ENCODE peak calls at places on chromosomes 7 and 10, in four cellular contexts. One of them, this sample, is unnamed.

GRCh38 chr7:74514131-74514591 is 60.5 kb downstream of the GTF2IRD1 start:
- DNase-seq in stimulated activated CD8-positive, alpha-beta memory T cell treated with anti-CD3 and anti-CD28 coated beads, Interleukin-4, amount 100 ng/mL, for 48 hours: no peak
- DNase-seq in stimulated activated CD4-positive, alpha-beta T cell treated with anti-CD3 and anti-CD28 coated beads, Interleukin-12 subunit alpha, Interleukin-12 subunit beta, amount 100 ng/mL, for 4 hours: no peak
- DNase-seq in GM13977: no peak
- DNase-seq in this sample: no peak

GRCh38 chr10:17426263-17426600 is 28.2 kb downstream of the ST8SIA6 start:
- DNase-seq in stimulated activated CD8-positive, alpha-beta memory T cell treated with anti-CD3 and anti-CD28 coated beads, Interleukin-4, amount 100 ng/mL, for 48 hours: no peak
- DNase-seq in stimulated activated CD4-positive, alpha-beta T cell treated with anti-CD3 and anti-CD28 coated beads, Interleukin-12 subunit alpha, Interleukin-12 subunit beta, amount 100 ng/mL, for 4 hours: no peak
- DNase-seq in GM13977: no peak
- DNase-seq in this sample: no peak

GRCh38 chr10:29386347-29386999 is 97.6 kb downstream of the LYZL1 start:
- DNase-seq in stimulated activated CD8-positive, alpha-beta memory T cell treated with anti-CD3 and anti-CD28 coated beads, Interleukin-4, amount 100 ng/mL, for 48 hours: no peak
- DNase-seq in stimulated activated CD4-positive, alpha-beta T cell treated with anti-CD3 and anti-CD28 coated beads, Interleukin-12 subunit alpha, Interleukin-12 subunit beta, amount 100 ng/mL, for 4 hours: no peak
- DNase-seq in GM13977: peak
- DNase-seq in this sample: peak

GRCh38 chr7:157946398-157947060 is 609.7 kb downstream of the DNAJB6 start:
- DNase-seq in stimulated activated CD8-positive, alpha-beta memory T cell treated with anti-CD3 and anti-CD28 coated beads, Interleukin-4, amount 100 ng/mL, for 48 hours: no peak
- DNase-seq in stimulated activated CD4-positive, alpha-beta T cell treated with anti-CD3 and anti-CD28 coated beads, Interleukin-12 subunit alpha, Interleukin-12 subunit beta, amount 100 ng/mL, for 4 hours: no peak
- DNase-seq in GM13977: no peak
- DNase-seq in this sample: no peak

GRCh38 chr10:13816195-13816926 is 229.6 kb downstream of the PRPF18 start:
- DNase-seq in stimulated activated CD8-positive, alpha-beta memory T cell treated with anti-CD3 and anti-CD28 coated beads, Interleukin-4, amount 100 ng/mL, for 48 hours: no peak
- DNase-seq in stimulated activated CD4-positive, alpha-beta T cell treated with anti-CD3 and anti-CD28 coated beads, Interleukin-12 subunit alpha, Interleukin-12 subunit beta, amount 100 ng/mL, for 4 hours: no peak
- DNase-seq in GM13977: no peak
- DNase-seq in this sample: no peak

GRCh38 chr7:106057962-106058901 is 53.9 kb downstream of the SYPL1 start:
- DNase-seq in stimulated activated CD8-positive, alpha-beta memory T cell treated with anti-CD3 and anti-CD28 coated beads, Interleukin-4, amount 100 ng/mL, for 48 hours: no peak
- DNase-seq in stimulated activated CD4-positive, alpha-beta T cell treated with anti-CD3 and anti-CD28 coated beads, Interleukin-12 subunit alpha, Interleukin-12 subunit beta, amount 100 ng/mL, for 4 hours: no peak
- DNase-seq in GM13977: peak
- DNase-seq in this sample: peak

GRCh38 chr10:25952857-25953256 is 18.8 kb downstream of the MYO3A start:
- DNase-seq in stimulated activated CD8-positive, alpha-beta memory T cell treated with anti-CD3 and anti-CD28 coated beads, Interleukin-4, amount 100 ng/mL, for 48 hours: no peak
- DNase-seq in stimulated activated CD4-positive, alpha-beta T cell treated with anti-CD3 and anti-CD28 coated beads, Interleukin-12 subunit alpha, Interleukin-12 subunit beta, amount 100 ng/mL, for 4 hours: no peak
- DNase-seq in GM13977: no peak
- DNase-seq in this sample: no peak

GRCh38 chr10:55500931-55501559 is 700.0 kb upstream of the PCDH15 start:
- DNase-seq in stimulated activated CD8-positive, alpha-beta memory T cell treated with anti-CD3 and anti-CD28 coated beads, Interleukin-4, amount 100 ng/mL, for 48 hours: no peak
- DNase-seq in stimulated activated CD4-positive, alpha-beta T cell treated with anti-CD3 and anti-CD28 coated beads, Interleukin-12 subunit alpha, Interleukin-12 subunit beta, amount 100 ng/mL, for 4 hours: no peak
- DNase-seq in GM13977: peak
- DNase-seq in this sample: no peak

GRCh38 chr7:22821702-22822485 is 755 bp downstream of the TOMM7 start:
- DNase-seq in stimulated activated CD8-positive, alpha-beta memory T cell treated with anti-CD3 and anti-CD28 coated beads, Interleukin-4, amount 100 ng/mL, for 48 hours: peak
- DNase-seq in stimulated activated CD4-positive, alpha-beta T cell treated with anti-CD3 and anti-CD28 coated beads, Interleukin-12 subunit alpha, Interleukin-12 subunit beta, amount 100 ng/mL, for 4 hours: no peak
- DNase-seq in GM13977: no peak
- DNase-seq in this sample: peak

GRCh38 chr10:65751218-65751617 is 1174.6 kb upstream of the LRRTM3 start:
- DNase-seq in stimulated activated CD8-positive, alpha-beta memory T cell treated with anti-CD3 and anti-CD28 coated beads, Interleukin-4, amount 100 ng/mL, for 48 hours: no peak
- DNase-seq in stimulated activated CD4-positive, alpha-beta T cell treated with anti-CD3 and anti-CD28 coated beads, Interleukin-12 subunit alpha, Interleukin-12 subunit beta, amount 100 ng/mL, for 4 hours: no peak
- DNase-seq in GM13977: no peak
- DNase-seq in this sample: no peak

GRCh38 chr10:124392651-124393342 is 25.9 kb downstream of the OAT start:
- DNase-seq in stimulated activated CD8-positive, alpha-beta memory T cell treated with anti-CD3 and anti-CD28 coated beads, Interleukin-4, amount 100 ng/mL, for 48 hours: no peak
- DNase-seq in stimulated activated CD4-positive, alpha-beta T cell treated with anti-CD3 and anti-CD28 coated beads, Interleukin-12 subunit alpha, Interleukin-12 subunit beta, amount 100 ng/mL, for 4 hours: no peak
- DNase-seq in GM13977: no peak
- DNase-seq in this sample: no peak

GRCh38 chr7:26930201-26930600 is 65.8 kb upstream of the SKAP2 start:
- DNase-seq in stimulated activated CD8-positive, alpha-beta memory T cell treated with anti-CD3 and anti-CD28 coated beads, Interleukin-4, amount 100 ng/mL, for 48 hours: no peak
- DNase-seq in stimulated activated CD4-positive, alpha-beta T cell treated with anti-CD3 and anti-CD28 coated beads, Interleukin-12 subunit alpha, Interleukin-12 subunit beta, amount 100 ng/mL, for 4 hours: no peak
- DNase-seq in GM13977: no peak
- DNase-seq in this sample: no peak

GRCh38 chr7:5634107-5634950 is 147.1 kb downstream of the RNF216 start:
- DNase-seq in stimulated activated CD8-positive, alpha-beta memory T cell treated with anti-CD3 and anti-CD28 coated beads, Interleukin-4, amount 100 ng/mL, for 48 hours: no peak
- DNase-seq in stimulated activated CD4-positive, alpha-beta T cell treated with anti-CD3 and anti-CD28 coated beads, Interleukin-12 subunit alpha, Interleukin-12 subunit beta, amount 100 ng/mL, for 4 hours: no peak
- DNase-seq in GM13977: no peak
- DNase-seq in this sample: no peak

GRCh38 chr7:36127075-36127740 is 25.8 kb upstream of the EEPD1 start:
- DNase-seq in stimulated activated CD8-positive, alpha-beta memory T cell treated with anti-CD3 and anti-CD28 coated beads, Interleukin-4, amount 100 ng/mL, for 48 hours: no peak
- DNase-seq in stimulated activated CD4-positive, alpha-beta T cell treated with anti-CD3 and anti-CD28 coated beads, Interleukin-12 subunit alpha, Interleukin-12 subunit beta, amount 100 ng/mL, for 4 hours: no peak
- DNase-seq in GM13977: no peak
- DNase-seq in this sample: no peak

GRCh38 chr10:117792214-117792613 is 249.7 kb downstream of the EMX2 start:
- DNase-seq in stimulated activated CD8-positive, alpha-beta memory T cell treated with anti-CD3 and anti-CD28 coated beads, Interleukin-4, amount 100 ng/mL, for 48 hours: no peak
- DNase-seq in stimulated activated CD4-positive, alpha-beta T cell treated with anti-CD3 and anti-CD28 coated beads, Interleukin-12 subunit alpha, Interleukin-12 subunit beta, amount 100 ng/mL, for 4 hours: no peak
- DNase-seq in GM13977: no peak
- DNase-seq in this sample: no peak

GRCh38 chr10:83917519-83918506 is 221.5 kb upstream of the GHITM start:
- DNase-seq in stimulated activated CD8-positive, alpha-beta memory T cell treated with anti-CD3 and anti-CD28 coated beads, Interleukin-4, amount 100 ng/mL, for 48 hours: peak
- DNase-seq in stimulated activated CD4-positive, alpha-beta T cell treated with anti-CD3 and anti-CD28 coated beads, Interleukin-12 subunit alpha, Interleukin-12 subunit beta, amount 100 ng/mL, for 4 hours: no peak
- DNase-seq in GM13977: peak
- DNase-seq in this sample: peak

GRCh38 chr10:42428534-42428933 is 209.8 kb downstream of the ZNF33B start:
- DNase-seq in stimulated activated CD8-positive, alpha-beta memory T cell treated with anti-CD3 and anti-CD28 coated beads, Interleukin-4, amount 100 ng/mL, for 48 hours: no peak
- DNase-seq in stimulated activated CD4-positive, alpha-beta T cell treated with anti-CD3 and anti-CD28 coated beads, Interleukin-12 subunit alpha, Interleukin-12 subunit beta, amount 100 ng/mL, for 4 hours: no peak
- DNase-seq in GM13977: no peak
- DNase-seq in this sample: no peak

GRCh38 chr7:1004018-1004880 is 21.3 kb downstream of the CYP2W1 start:
- DNase-seq in stimulated activated CD8-positive, alpha-beta memory T cell treated with anti-CD3 and anti-CD28 coated beads, Interleukin-4, amount 100 ng/mL, for 48 hours: no peak
- DNase-seq in stimulated activated CD4-positive, alpha-beta T cell treated with anti-CD3 and anti-CD28 coated beads, Interleukin-12 subunit alpha, Interleukin-12 subunit beta, amount 100 ng/mL, for 4 hours: no peak
- DNase-seq in GM13977: peak
- DNase-seq in this sample: no peak

GRCh38 chr7:70833726-70834125 is 298.2 kb upstream of the GALNT17 start:
- DNase-seq in stimulated activated CD8-positive, alpha-beta memory T cell treated with anti-CD3 and anti-CD28 coated beads, Interleukin-4, amount 100 ng/mL, for 48 hours: no peak
- DNase-seq in stimulated activated CD4-positive, alpha-beta T cell treated with anti-CD3 and anti-CD28 coated beads, Interleukin-12 subunit alpha, Interleukin-12 subunit beta, amount 100 ng/mL, for 4 hours: no peak
- DNase-seq in GM13977: no peak
- DNase-seq in this sample: no peak

GRCh38 chr10:80454526-80455460 is 683 bp downstream of the TSPAN14 start:
- DNase-seq in stimulated activated CD8-positive, alpha-beta memory T cell treated with anti-CD3 and anti-CD28 coated beads, Interleukin-4, amount 100 ng/mL, for 48 hours: peak
- DNase-seq in stimulated activated CD4-positive, alpha-beta T cell treated with anti-CD3 and anti-CD28 coated beads, Interleukin-12 subunit alpha, Interleukin-12 subunit beta, amount 100 ng/mL, for 4 hours: no peak
- DNase-seq in GM13977: peak
- DNase-seq in this sample: no peak

GRCh38 chr7:85695041-85695990 is 508.5 kb upstream of the SEMA3D start:
- DNase-seq in stimulated activated CD8-positive, alpha-beta memory T cell treated with anti-CD3 and anti-CD28 coated beads, Interleukin-4, amount 100 ng/mL, for 48 hours: no peak
- DNase-seq in stimulated activated CD4-positive, alpha-beta T cell treated with anti-CD3 and anti-CD28 coated beads, Interleukin-12 subunit alpha, Interleukin-12 subunit beta, amount 100 ng/mL, for 4 hours: no peak
- DNase-seq in GM13977: no peak
- DNase-seq in this sample: no peak

GRCh38 chr7:18535811-18536413 is 40.4 kb downstream of the HDAC9 start:
- DNase-seq in stimulated activated CD8-positive, alpha-beta memory T cell treated with anti-CD3 and anti-CD28 coated beads, Interleukin-4, amount 100 ng/mL, for 48 hours: no peak
- DNase-seq in stimulated activated CD4-positive, alpha-beta T cell treated with anti-CD3 and anti-CD28 coated beads, Interleukin-12 subunit alpha, Interleukin-12 subunit beta, amount 100 ng/mL, for 4 hours: no peak
- DNase-seq in GM13977: no peak
- DNase-seq in this sample: no peak

GRCh38 chr10:114957673-114958072 is 19.7 kb downstream of the TRUB1 start:
- DNase-seq in stimulated activated CD8-positive, alpha-beta memory T cell treated with anti-CD3 and anti-CD28 coated beads, Interleukin-4, amount 100 ng/mL, for 48 hours: no peak
- DNase-seq in stimulated activated CD4-positive, alpha-beta T cell treated with anti-CD3 and anti-CD28 coated beads, Interleukin-12 subunit alpha, Interleukin-12 subunit beta, amount 100 ng/mL, for 4 hours: no peak
- DNase-seq in GM13977: no peak
- DNase-seq in this sample: no peak

GRCh38 chr7:107995184-107996071 is 7.5 kb downstream of the LAMB1 start:
- DNase-seq in stimulated activated CD8-positive, alpha-beta memory T cell treated with anti-CD3 and anti-CD28 coated beads, Interleukin-4, amount 100 ng/mL, for 48 hours: no peak
- DNase-seq in stimulated activated CD4-positive, alpha-beta T cell treated with anti-CD3 and anti-CD28 coated beads, Interleukin-12 subunit alpha, Interleukin-12 subunit beta, amount 100 ng/mL, for 4 hours: no peak
- DNase-seq in GM13977: no peak
- DNase-seq in this sample: no peak

GRCh38 chr10:60948871-60949270 is 4.9 kb upstream of the RHOBTB1 start:
- DNase-seq in stimulated activated CD8-positive, alpha-beta memory T cell treated with anti-CD3 and anti-CD28 coated beads, Interleukin-4, amount 100 ng/mL, for 48 hours: no peak
- DNase-seq in stimulated activated CD4-positive, alpha-beta T cell treated with anti-CD3 and anti-CD28 coated beads, Interleukin-12 subunit alpha, Interleukin-12 subunit beta, amount 100 ng/mL, for 4 hours: no peak
- DNase-seq in GM13977: no peak
- DNase-seq in this sample: no peak

GRCh38 chr7:116769541-116769940 is 92.8 kb upstream of the CAPZA2 start:
- DNase-seq in stimulated activated CD8-positive, alpha-beta memory T cell treated with anti-CD3 and anti-CD28 coated beads, Interleukin-4, amount 100 ng/mL, for 48 hours: no peak
- DNase-seq in stimulated activated CD4-positive, alpha-beta T cell treated with anti-CD3 and anti-CD28 coated beads, Interleukin-12 subunit alpha, Interleukin-12 subunit beta, amount 100 ng/mL, for 4 hours: no peak
- DNase-seq in GM13977: no peak
- DNase-seq in this sample: no peak

GRCh38 chr7:98231489-98232275 is 20.4 kb downstream of the TECPR1 start:
- DNase-seq in stimulated activated CD8-positive, alpha-beta memory T cell treated with anti-CD3 and anti-CD28 coated beads, Interleukin-4, amount 100 ng/mL, for 48 hours: no peak
- DNase-seq in stimulated activated CD4-positive, alpha-beta T cell treated with anti-CD3 and anti-CD28 coated beads, Interleukin-12 subunit alpha, Interleukin-12 subunit beta, amount 100 ng/mL, for 4 hours: no peak
- DNase-seq in GM13977: no peak
- DNase-seq in this sample: no peak

GRCh38 chr7:29391262-29391661 is 172.4 kb upstream of the PRR15 start:
- DNase-seq in stimulated activated CD8-positive, alpha-beta memory T cell treated with anti-CD3 and anti-CD28 coated beads, Interleukin-4, amount 100 ng/mL, for 48 hours: no peak
- DNase-seq in stimulated activated CD4-positive, alpha-beta T cell treated with anti-CD3 and anti-CD28 coated beads, Interleukin-12 subunit alpha, Interleukin-12 subunit beta, amount 100 ng/mL, for 4 hours: no peak
- DNase-seq in GM13977: no peak
- DNase-seq in this sample: no peak

GRCh38 chr10:43120116-43120947 is 17.9 kb upstream of the CSGALNACT2 start:
- DNase-seq in stimulated activated CD8-positive, alpha-beta memory T cell treated with anti-CD3 and anti-CD28 coated beads, Interleukin-4, amount 100 ng/mL, for 48 hours: no peak
- DNase-seq in stimulated activated CD4-positive, alpha-beta T cell treated with anti-CD3 and anti-CD28 coated beads, Interleukin-12 subunit alpha, Interleukin-12 subunit beta, amount 100 ng/mL, for 4 hours: no peak
- DNase-seq in GM13977: no peak
- DNase-seq in this sample: no peak

GRCh38 chr10:77383861-77384553 is 253.6 kb downstream of the KCNMA1 start:
- DNase-seq in stimulated activated CD8-positive, alpha-beta memory T cell treated with anti-CD3 and anti-CD28 coated beads, Interleukin-4, amount 100 ng/mL, for 48 hours: no peak
- DNase-seq in stimulated activated CD4-positive, alpha-beta T cell treated with anti-CD3 and anti-CD28 coated beads, Interleukin-12 subunit alpha, Interleukin-12 subunit beta, amount 100 ng/mL, for 4 hours: no peak
- DNase-seq in GM13977: no peak
- DNase-seq in this sample: no peak

GRCh38 chr7:128791968-128792319 is at the start of gene CCDC136:
- DNase-seq in stimulated activated CD8-positive, alpha-beta memory T cell treated with anti-CD3 and anti-CD28 coated beads, Interleukin-4, amount 100 ng/mL, for 48 hours: no peak
- DNase-seq in stimulated activated CD4-positive, alpha-beta T cell treated with anti-CD3 and anti-CD28 coated beads, Interleukin-12 subunit alpha, Interleukin-12 subunit beta, amount 100 ng/mL, for 4 hours: no peak
- DNase-seq in GM13977: peak
- DNase-seq in this sample: no peak

GRCh38 chr10:6231146-6231545 is 28.4 kb downstream of the PFKFB3 start:
- DNase-seq in stimulated activated CD8-positive, alpha-beta memory T cell treated with anti-CD3 and anti-CD28 coated beads, Interleukin-4, amount 100 ng/mL, for 48 hours: no peak
- DNase-seq in stimulated activated CD4-positive, alpha-beta T cell treated with anti-CD3 and anti-CD28 coated beads, Interleukin-12 subunit alpha, Interleukin-12 subunit beta, amount 100 ng/mL, for 4 hours: no peak
- DNase-seq in GM13977: no peak
- DNase-seq in this sample: no peak

GRCh38 chr7:155809947-155810606 is 2.2 kb downstream of the SHH start:
- DNase-seq in stimulated activated CD8-positive, alpha-beta memory T cell treated with anti-CD3 and anti-CD28 coated beads, Interleukin-4, amount 100 ng/mL, for 48 hours: no peak
- DNase-seq in stimulated activated CD4-positive, alpha-beta T cell treated with anti-CD3 and anti-CD28 coated beads, Interleukin-12 subunit alpha, Interleukin-12 subunit beta, amount 100 ng/mL, for 4 hours: no peak
- DNase-seq in GM13977: no peak
- DNase-seq in this sample: no peak

GRCh38 chr10:119942973-119943372 is 50.4 kb downstream of the SEC23IP start:
- DNase-seq in stimulated activated CD8-positive, alpha-beta memory T cell treated with anti-CD3 and anti-CD28 coated beads, Interleukin-4, amount 100 ng/mL, for 48 hours: no peak
- DNase-seq in stimulated activated CD4-positive, alpha-beta T cell treated with anti-CD3 and anti-CD28 coated beads, Interleukin-12 subunit alpha, Interleukin-12 subunit beta, amount 100 ng/mL, for 4 hours: no peak
- DNase-seq in GM13977: no peak
- DNase-seq in this sample: no peak